ENCODE peak calls at places on chromosomes 5 and 9, in five cellular contexts. R is activated CD8-positive, alpha-beta memory T cell treated with anti-CD3 and anti-CD28 coated beads for 4 hours; Y is NCI-H460; G is T follicular helper cell; A is HuH-7.5. N is an unnamed sample.

GRCh38 chr9:136010176-136010575 is 49.0 kb upstream of the UBAC1 start:
- DNase-seq in G (no peak), Y (no peak), A (no peak), R (no peak), N (no peak)

GRCh38 chr9:107976767-107977166 is 487.2 kb upstream of the KLF4 start:
- DNase-seq in A (no peak), R (no peak), G (no peak), Y (no peak), N (peak; percentile 16)

GRCh38 chr5:132387649-132388117 is 18.2 kb downstream of the SLC22A5 start:
- DNase-seq in R (no peak), A (no peak), G (no peak), Y (no peak), N (peak; percentile 86)

GRCh38 chr5:77972545-77973252 is 196.6 kb upstream of the TBCA start:
- DNase-seq in A (no peak), G (no peak), R (no peak), Y (no peak), N (no peak)

GRCh38 chr5:89847743-89848142 is 561.8 kb downstream of the CETN3 start:
- DNase-seq in A (no peak), R (no peak), G (no peak), Y (no peak), N (no peak)

GRCh38 chr5:179227196-179227577 is 118.1 kb downstream of the ADAMTS2 start:
- DNase-seq in Y (no peak), R (no peak), A (no peak), G (no peak), N (no peak)

GRCh38 chr9:129497064-129497836 is 123.7 kb downstream of the C9orf50 start:
- DNase-seq in Y (no peak), G (no peak), R (no peak), A (no peak), N (no peak)

GRCh38 chr9:8962084-8962483 is 1162.5 kb upstream of the DMAC1 start:
- DNase-seq in A (no peak), R (no peak), Y (no peak), G (no peak), N (no peak)

GRCh38 chr5:1934056-1934394 is 51.3 kb upstream of the IRX4 start:
- DNase-seq in A (no peak), R (no peak), Y (no peak), G (no peak), N (no peak)

GRCh38 chr9:31028137-31028536 is 1356.3 kb upstream of the ACO1 start:
- DNase-seq in R (no peak), A (no peak), Y (no peak), G (no peak), N (no peak)

GRCh38 chr9:75664597-75664996 is 225.9 kb upstream of the PCSK5 start:
- DNase-seq in Y (no peak), A (no peak), G (no peak), R (no peak), N (no peak)

GRCh38 chr5:32339878-32340277 is 27.1 kb upstream of the MTMR12 start:
- DNase-seq in Y (no peak), R (no peak), G (no peak), A (no peak), N (no peak)

GRCh38 chr9:82882133-82882532 is 180.8 kb downstream of the RASEF start:
- DNase-seq in R (no peak), A (no peak), G (no peak), Y (no peak), N (no peak)

GRCh38 chr5:122756263-122756911 is 18.5 kb upstream of the SNX2 start:
- DNase-seq in Y (no peak), G (no peak), R (no peak), A (no peak), N (no peak)

GRCh38 chr5:43281840-43282658 is 31.2 kb downstream of the HMGCS1 start:
- DNase-seq in Y (no peak), G (no peak), R (no peak), A (no peak), N (no peak)

GRCh38 chr5:90055831-90056328 is 353.7 kb downstream of the CETN3 start:
- DNase-seq in Y (no peak), G (no peak), R (no peak), A (no peak), N (no peak)

GRCh38 chr9:78668148-78668825 is 371.4 kb downstream of the PSAT1 start:
- DNase-seq in A (no peak), Y (no peak), R (no peak), G (no peak), N (no peak)

GRCh38 chr5:150129813-150130492 is 25.7 kb downstream of the PDGFRB start:
- DNase-seq in A (peak; percentile 92), Y (peak; percentile 79), G (peak; percentile 14), R (no peak), N (no peak)

GRCh38 chr5:124263680-124264491 is 482.6 kb downstream of the ZNF608 start:
- DNase-seq in A (no peak), G (no peak), R (no peak), Y (no peak), N (no peak)

GRCh38 chr5:106843812-106844416 is 826.8 kb downstream of the EFNA5 start:
- DNase-seq in Y (peak; percentile 17), R (no peak), A (no peak), G (no peak), N (no peak)

GRCh38 chr5:36407396-36407795 is 105.7 kb upstream of the RANBP3L start:
- DNase-seq in A (no peak), G (no peak), Y (no peak), R (no peak), N (no peak)

GRCh38 chr9:87684627-87685204 is 41.2 kb upstream of the CTSL start:
- DNase-seq in A (peak; percentile 74), Y (peak; percentile 54), G (no peak), R (no peak), N (peak; percentile 64)

GRCh38 chr9:137606005-137606601 is 617 bp downstream of the ARRDC1 start:
- DNase-seq in A (no peak), G (no peak), Y (no peak), R (no peak), N (no peak)

GRCh38 chr5:176596689-176597416 is 13.1 kb downstream of the GPRIN1 start:
- DNase-seq in A (peak; percentile 71), G (peak; percentile 56), Y (no peak), R (peak; percentile 36), N (no peak)

GRCh38 chr5:107968998-107969397 is 298.3 kb upstream of the EFNA5 start:
- DNase-seq in G (no peak), A (no peak), Y (peak; percentile 7), R (no peak), N (no peak)

GRCh38 chr9:15249042-15249818 is 57.8 kb downstream of the TTC39B start:
- DNase-seq in Y (no peak), A (no peak), G (no peak), R (no peak), N (no peak)

GRCh38 chr5:32584651-32585050 is 706 bp upstream of the SUB1 start:
- DNase-seq in A (no peak), R (no peak), Y (peak; percentile 24), G (no peak), N (no peak)

GRCh38 chr9:129832957-129833356 is 2.1 kb downstream of the C9orf78 start:
- DNase-seq in A (no peak), G (no peak), R (no peak), Y (no peak), N (no peak)